ENCODE peak calls at places on chromosomes 6 and 20, in six cellular contexts. One of them, this sample, is unnamed.

GRCh38 chr6:21046276-21046675 is 512.0 kb downstream of the CDKAL1 start:
- DNase-seq in small intestine: no peak
- DNase-seq in OCI-LY7: no peak
- DNase-seq in effector memory CD4-positive, alpha-beta T cell: no peak
- DNase-seq in neuronal stem cell: no peak
- DNase-seq in A549: no peak
- DNase-seq in this sample: no peak

GRCh38 chr20:37575884-37576283 is 48.2 kb upstream of the BLCAP start:
- DNase-seq in small intestine: no peak
- DNase-seq in OCI-LY7: peak; percentile 72
- DNase-seq in effector memory CD4-positive, alpha-beta T cell: no peak
- DNase-seq in neuronal stem cell: no peak
- DNase-seq in A549: no peak
- DNase-seq in this sample: no peak

GRCh38 chr6:157791461-157791860 is 31.6 kb upstream of the SNX9 start:
- DNase-seq in small intestine: no peak
- DNase-seq in OCI-LY7: no peak
- DNase-seq in effector memory CD4-positive, alpha-beta T cell: no peak
- DNase-seq in neuronal stem cell: no peak
- DNase-seq in A549: no peak
- DNase-seq in this sample: peak; percentile 74

GRCh38 chr6:129620234-129620610 is 89.8 kb downstream of the ARHGAP18 start:
- DNase-seq in small intestine: no peak
- DNase-seq in OCI-LY7: no peak
- DNase-seq in effector memory CD4-positive, alpha-beta T cell: no peak
- DNase-seq in neuronal stem cell: no peak
- DNase-seq in A549: no peak
- DNase-seq in this sample: no peak

GRCh38 chr6:21102624-21103023 is 490.9 kb upstream of the SOX4 start:
- DNase-seq in small intestine: no peak
- DNase-seq in OCI-LY7: no peak
- DNase-seq in effector memory CD4-positive, alpha-beta T cell: no peak
- DNase-seq in neuronal stem cell: no peak
- DNase-seq in A549: no peak
- DNase-seq in this sample: peak; percentile 10

GRCh38 chr6:29887330-29887818 is 55.0 kb upstream of the HLA-A start:
- DNase-seq in small intestine: peak; percentile 90
- DNase-seq in OCI-LY7: no peak
- DNase-seq in effector memory CD4-positive, alpha-beta T cell: peak; percentile 8
- DNase-seq in neuronal stem cell: peak; percentile 4
- DNase-seq in A549: no peak
- DNase-seq in this sample: peak; percentile 33

GRCh38 chr20:53763707-53764415 is 170.2 kb upstream of the ZNF217 start:
- DNase-seq in small intestine: peak; percentile 90
- DNase-seq in OCI-LY7: no peak
- DNase-seq in effector memory CD4-positive, alpha-beta T cell: no peak
- DNase-seq in neuronal stem cell: no peak
- DNase-seq in A549: peak; percentile 57
- DNase-seq in this sample: peak; percentile 79

GRCh38 chr6:170165501-170166117 is 125.3 kb downstream of the DLL1 start:
- DNase-seq in small intestine: no peak
- DNase-seq in OCI-LY7: no peak
- DNase-seq in effector memory CD4-positive, alpha-beta T cell: no peak
- DNase-seq in neuronal stem cell: no peak
- DNase-seq in A549: no peak
- DNase-seq in this sample: no peak

GRCh38 chr6:85670573-85670972 is 27.9 kb upstream of the SYNCRIP start:
- DNase-seq in small intestine: no peak
- DNase-seq in OCI-LY7: peak; percentile 8
- DNase-seq in effector memory CD4-positive, alpha-beta T cell: no peak
- DNase-seq in neuronal stem cell: no peak
- DNase-seq in A549: no peak
- DNase-seq in this sample: no peak

DNA sequence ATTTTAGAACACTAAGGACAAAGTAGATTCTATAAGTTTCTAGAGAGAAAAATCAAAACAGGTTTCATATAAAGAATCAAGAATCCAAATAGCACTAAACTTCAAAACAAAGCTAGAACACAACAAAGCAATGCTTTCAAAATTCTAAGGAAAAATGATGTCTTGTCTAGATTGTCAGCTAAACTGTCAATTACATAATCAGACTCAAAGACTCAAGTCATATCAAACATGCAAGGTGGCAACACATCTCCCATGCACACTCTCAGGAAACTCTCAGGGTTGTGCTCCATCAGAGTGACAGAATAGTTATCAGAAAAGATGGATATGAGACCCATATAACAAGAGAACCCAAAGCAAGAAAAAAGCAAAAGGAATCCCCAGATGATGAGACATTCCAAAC is 23.9 kb downstream of the HACE1 start:
- DNase-seq in small intestine: no peak
- DNase-seq in OCI-LY7: no peak
- DNase-seq in effector memory CD4-positive, alpha-beta T cell: no peak
- DNase-seq in neuronal stem cell: no peak
- DNase-seq in A549: no peak
- DNase-seq in this sample: no peak
- H3K4me1 ChIP-seq in small intestine: no peaks in the 10 kb centered on the region
- H3K4me1 ChIP-seq in OCI-LY7: no peaks in the 10 kb centered on the region
- H3K4me1 ChIP-seq in effector memory CD4-positive, alpha-beta T cell: no peaks in the 10 kb centered on the region
- H3K4me1 ChIP-seq in neuronal stem cell: no peaks in the 10 kb centered on the region
- H3K4me1 ChIP-seq in A549: no peaks in the 10 kb centered on the region
- H3K4me1 ChIP-seq in this sample: no peaks in the 10 kb centered on the region

GRCh38 chr20:33908868-33909267 is 84.8 kb upstream of the RALY start:
- DNase-seq in small intestine: no peak
- DNase-seq in OCI-LY7: no peak
- DNase-seq in effector memory CD4-positive, alpha-beta T cell: no peak
- DNase-seq in neuronal stem cell: no peak
- DNase-seq in A549: no peak
- DNase-seq in this sample: no peak

GRCh38 chr20:33910529-33911327 is 83.0 kb upstream of the RALY start:
- DNase-seq in small intestine: no peak
- DNase-seq in OCI-LY7: peak; percentile 66
- DNase-seq in effector memory CD4-positive, alpha-beta T cell: no peak
- DNase-seq in neuronal stem cell: no peak
- DNase-seq in A549: no peak
- DNase-seq in this sample: no peak

GRCh38 chr20:33908351-33908750 is 85.4 kb upstream of the RALY start:
- DNase-seq in small intestine: no peak
- DNase-seq in OCI-LY7: no peak
- DNase-seq in effector memory CD4-positive, alpha-beta T cell: no peak
- DNase-seq in neuronal stem cell: no peak
- DNase-seq in A549: no peak
- DNase-seq in this sample: no peak

GRCh38 chr20:33909331-33909921 is 84.3 kb upstream of the RALY start:
- DNase-seq in small intestine: no peak
- DNase-seq in OCI-LY7: no peak
- DNase-seq in effector memory CD4-positive, alpha-beta T cell: no peak
- DNase-seq in neuronal stem cell: no peak
- DNase-seq in A549: peak; percentile 23
- DNase-seq in this sample: no peak

GRCh38 chr20:33910056-33910455 is 83.7 kb upstream of the RALY start:
- DNase-seq in small intestine: no peak
- DNase-seq in OCI-LY7: no peak
- DNase-seq in effector memory CD4-positive, alpha-beta T cell: no peak
- DNase-seq in neuronal stem cell: no peak
- DNase-seq in A549: no peak
- DNase-seq in this sample: no peak
- H3K4me1 ChIP-seq in small intestine: no peaks in the 10 kb centered on the region
- H3K4me1 ChIP-seq in OCI-LY7: peaks cover 61% of the 10 kb centered on the region
- H3K4me1 ChIP-seq in effector memory CD4-positive, alpha-beta T cell: no peaks in the 10 kb centered on the region
- H3K4me1 ChIP-seq in neuronal stem cell: peaks cover 2% of the 10 kb centered on the region
- H3K4me1 ChIP-seq in A549: peaks cover 17% of the 10 kb centered on the region
- H3K4me1 ChIP-seq in this sample: peaks cover 12% of the 10 kb centered on the region

GRCh38 chr6:3334579-3334978 is 75.8 kb downstream of the PSMG4 start:
- DNase-seq in small intestine: no peak
- DNase-seq in OCI-LY7: no peak
- DNase-seq in effector memory CD4-positive, alpha-beta T cell: no peak
- DNase-seq in neuronal stem cell: no peak
- DNase-seq in A549: no peak
- DNase-seq in this sample: peak; percentile 98

GRCh38 chr6:3337521-3338350 is 79.0 kb downstream of the PSMG4 start:
- DNase-seq in small intestine: no peak
- DNase-seq in OCI-LY7: no peak
- DNase-seq in effector memory CD4-positive, alpha-beta T cell: no peak
- DNase-seq in neuronal stem cell: no peak
- DNase-seq in A549: peak; percentile 70
- DNase-seq in this sample: no peak

GRCh38 chr6:3336066-3336786 is 77.5 kb downstream of the PSMG4 start:
- DNase-seq in small intestine: no peak
- DNase-seq in OCI-LY7: no peak
- DNase-seq in effector memory CD4-positive, alpha-beta T cell: no peak
- DNase-seq in neuronal stem cell: no peak
- DNase-seq in A549: no peak
- DNase-seq in this sample: no peak

GRCh38 chr6:3335169-3335568 is 76.4 kb downstream of the PSMG4 start:
- DNase-seq in small intestine: no peak
- DNase-seq in OCI-LY7: no peak
- DNase-seq in effector memory CD4-positive, alpha-beta T cell: no peak
- DNase-seq in neuronal stem cell: no peak
- DNase-seq in A549: no peak
- DNase-seq in this sample: no peak

GRCh38 chr6:3336859-3337515 is 78.2 kb downstream of the PSMG4 start:
- DNase-seq in small intestine: no peak
- DNase-seq in OCI-LY7: no peak
- DNase-seq in effector memory CD4-positive, alpha-beta T cell: no peak
- DNase-seq in neuronal stem cell: no peak
- DNase-seq in A549: no peak
- DNase-seq in this sample: peak; percentile 64
- H3K4me1 ChIP-seq in small intestine: no peaks in the 10 kb centered on the region
- H3K4me1 ChIP-seq in OCI-LY7: peaks cover 7% of the 10 kb centered on the region
- H3K4me1 ChIP-seq in effector memory CD4-positive, alpha-beta T cell: no peaks in the 10 kb centered on the region
- H3K4me1 ChIP-seq in neuronal stem cell: peaks cover 51% of the 10 kb centered on the region
- H3K4me1 ChIP-seq in A549: peaks cover 21% of the 10 kb centered on the region
- H3K4me1 ChIP-seq in this sample: peaks cover 83% of the 10 kb centered on the region

GRCh38 chr20:63659370-63659769 is 1.3 kb downstream of the RTEL1 start:
- DNase-seq in small intestine: no peak
- DNase-seq in OCI-LY7: no peak
- DNase-seq in effector memory CD4-positive, alpha-beta T cell: no peak
- DNase-seq in neuronal stem cell: no peak
- DNase-seq in A549: no peak
- DNase-seq in this sample: no peak

GRCh38 chr20:63660622-63661021 is 2.5 kb downstream of the RTEL1 start:
- DNase-seq in small intestine: no peak
- DNase-seq in OCI-LY7: no peak
- DNase-seq in effector memory CD4-positive, alpha-beta T cell: no peak
- DNase-seq in neuronal stem cell: no peak
- DNase-seq in A549: no peak
- DNase-seq in this sample: no peak

GRCh38 chr20:63657937-63658748 is at the start of gene RTEL1:
- DNase-seq in small intestine: peak; percentile 90
- DNase-seq in OCI-LY7: peak; percentile 90
- DNase-seq in effector memory CD4-positive, alpha-beta T cell: peak; percentile 77
- DNase-seq in neuronal stem cell: peak; percentile 91
- DNase-seq in A549: peak; percentile 97
- DNase-seq in this sample: peak; percentile 87

GRCh38 chr20:63657260-63657936 is 714 bp upstream of the RTEL1 start:
- DNase-seq in small intestine: no peak
- DNase-seq in OCI-LY7: no peak
- DNase-seq in effector memory CD4-positive, alpha-beta T cell: no peak
- DNase-seq in neuronal stem cell: no peak
- DNase-seq in A549: no peak
- DNase-seq in this sample: no peak

GRCh38 chr20:63658749-63659187 is 656 bp downstream of the RTEL1 start:
- DNase-seq in small intestine: no peak
- DNase-seq in OCI-LY7: no peak
- DNase-seq in effector memory CD4-positive, alpha-beta T cell: no peak
- DNase-seq in neuronal stem cell: no peak
- DNase-seq in A549: no peak
- DNase-seq in this sample: no peak
- H3K4me1 ChIP-seq in small intestine: peaks cover 2% of the 10 kb centered on the region
- H3K4me1 ChIP-seq in OCI-LY7: peaks cover 11% of the 10 kb centered on the region
- H3K4me1 ChIP-seq in effector memory CD4-positive, alpha-beta T cell: peaks cover 19% of the 10 kb centered on the region
- H3K4me1 ChIP-seq in neuronal stem cell: peaks cover 21% of the 10 kb centered on the region
- H3K4me1 ChIP-seq in A549: peaks cover 6% of the 10 kb centered on the region
- H3K4me1 ChIP-seq in this sample: peaks cover 27% of the 10 kb centered on the region

GRCh38 chr20:35731469-35731788 is 10.6 kb downstream of the RBM39 start:
- DNase-seq in small intestine: no peak
- DNase-seq in OCI-LY7: no peak
- DNase-seq in effector memory CD4-positive, alpha-beta T cell: no peak
- DNase-seq in neuronal stem cell: no peak
- DNase-seq in A549: no peak
- DNase-seq in this sample: no peak
- H3K4me1 ChIP-seq in small intestine: no peaks in the 10 kb centered on the region
- H3K4me1 ChIP-seq in OCI-LY7: peaks cover 20% of the 10 kb centered on the region
- H3K4me1 ChIP-seq in effector memory CD4-positive, alpha-beta T cell: peaks cover 29% of the 10 kb centered on the region
- H3K4me1 ChIP-seq in neuronal stem cell: no peaks in the 10 kb centered on the region
- H3K4me1 ChIP-seq in A549: peaks cover 53% of the 10 kb centered on the region
- H3K4me1 ChIP-seq in this sample: peaks cover 56% of the 10 kb centered on the region